ENCODE peak calls at places on chromosome 10, in four cellular contexts. M, D, J and U are unnamed samples.

GRCh38 chr10:97028126-97028831 is 157.5 kb downstream of the SLIT1 start:
- DNase-seq in M (peak), D (peak), J (no peak), U (peak)

GRCh38 chr10:121244791-121245190 is 353.5 kb downstream of the FGFR2 start:
- DNase-seq in M (no peak), D (no peak), J (no peak), U (peak)

GRCh38 chr10:131938681-131939080 is 37.9 kb downstream of the PPP2R2D start:
- DNase-seq in M (no peak), D (no peak), J (no peak), U (no peak)

GRCh38 chr10:93593749-93594148 is 7.3 kb downstream of the RBP4 start:
- DNase-seq in M (no peak), D (no peak), J (no peak), U (no peak)

GRCh38 chr10:88879754-88880286 is at the start of gene STAMBPL1:
- DNase-seq in M (no peak), D (no peak), J (peak), U (no peak)

GRCh38 chr10:90317172-90317571 is 540.7 kb downstream of the HTR7 start:
- DNase-seq in M (no peak), D (no peak), J (no peak), U (no peak)

GRCh38 chr10:29328988-29329387 is 40.1 kb downstream of the LYZL1 start:
- DNase-seq in M (no peak), D (peak), J (no peak), U (peak)

GRCh38 chr10:80924063-80924952 is 386.6 kb downstream of the SH2D4B start:
- DNase-seq in M (peak), D (peak), J (no peak), U (peak)

GRCh38 chr10:15369642-15370211 is 1.4 kb downstream of the FAM171A1 start:
- DNase-seq in M (no peak), D (peak), J (no peak), U (peak)